ENCODE peak calls at places on chromosomes 6 and 20, in four cellular contexts. O is breast epithelium, Q is fibroblast of pulmonary artery, F is psoas muscle. E is an unnamed sample.

GRCh38 chr6:157760589-157761330 is 62.3 kb upstream of the SNX9 start:
- DNase-seq in F (no peak), O (no peak), Q (peak; percentile 93), E (peak; percentile 73)

GRCh38 chr6:8017276-8017701 is 46.9 kb downstream of the BLOC1S5 start:
- DNase-seq in Q (no peak), O (no peak), F (no peak), E (peak; percentile 18)

GRCh38 chr20:22999756-23000155 is 35.4 kb upstream of the SSTR4 start:
- DNase-seq in F (no peak), Q (no peak), O (no peak), E (no peak)

GRCh38 chr20:402496-402885 is 5.6 kb upstream of the RBCK1 start:
- DNase-seq in O (no peak), F (no peak), Q (no peak), E (no peak)

GRCh38 chr6:141956868-141957267 is 175.9 kb upstream of the GJE1 start:
- DNase-seq in O (no peak), F (no peak), Q (no peak), E (no peak)

GRCh38 chr6:2641044-2641673 is 109.6 kb downstream of the MYLK4 start:
- DNase-seq in Q (no peak), O (no peak), F (no peak), E (no peak)

GRCh38 chr20:25538838-25539665 is 46.3 kb downstream of the NINL start:
- DNase-seq in F (no peak), Q (no peak), O (no peak), E (no peak)

GRCh38 chr6:106084106-106084963 is 1.8 kb upstream of the PRDM1 start:
- DNase-seq in Q (peak; percentile 69), O (no peak), F (no peak), E (peak; percentile 90)

GRCh38 chr6:52076791-52077179 is 10.6 kb downstream of the PKHD1 start:
- DNase-seq in O (no peak), Q (no peak), F (no peak), E (no peak)

GRCh38 chr6:157790548-157791160 is 32.4 kb upstream of the SNX9 start:
- DNase-seq in Q (no peak), O (no peak), F (no peak), E (no peak)

GRCh38 chr20:46215913-46216707 is 92.2 kb downstream of the CDH22 start:
- DNase-seq in F (peak; percentile 39), O (no peak), Q (peak; percentile 16), E (peak; percentile 32)

GRCh38 chr20:37356387-37356786 is 10.4 kb downstream of the SRC start:
- DNase-seq in F (peak; percentile 68), Q (peak; percentile 39), O (peak; percentile 76), E (peak; percentile 64)

GRCh38 chr6:159075506-159076100 is 30.8 kb upstream of the TAGAP start:
- DNase-seq in F (no peak), O (no peak), Q (no peak), E (no peak)
- TF ChIP-seq CTCF in F (no peak), O (no peak), Q (no peak), E (no peak)

GRCh38 chr6:27619436-27619835 is 146.5 kb upstream of the ZNF184 start:
- DNase-seq in F (no peak), Q (no peak), O (no peak), E (no peak)

GRCh38 chr6:27611451-27611850 is 138.5 kb upstream of the ZNF184 start:
- DNase-seq in O (no peak), Q (no peak), F (no peak), E (no peak)

GRCh38 chr6:27617046-27617687 is 144.3 kb upstream of the ZNF184 start:
- DNase-seq in F (no peak), Q (peak; percentile 47), O (no peak), E (no peak)

GRCh38 chr6:27617700-27618689 is 145.1 kb upstream of the ZNF184 start:
- DNase-seq in O (no peak), F (no peak), Q (peak; percentile 62), E (peak; percentile 66)

GRCh38 chr6:27616313-27617045 is 143.6 kb upstream of the ZNF184 start:
- DNase-seq in O (no peak), F (no peak), Q (no peak), E (no peak)
- H3K4me3 ChIP-seq in O (peak overlapping the region; percentile 48), F (no peak overlapping the region), Q (peak overlapping the region; percentile 62), E (peak overlapping the region; percentile 62)

GRCh38 chr6:43575772-43576551 is at the start of the genes POLH and XPO5:
- DNase-seq in F (peak; percentile 94), O (peak; percentile 86), Q (peak; percentile 93), E (peak; percentile 93)
- TF ChIP-seq CTCF in F (peak; percentile 25), O (no peak), Q (no peak), E (no peak)

GRCh38 chr6:73694711-73695411 is 1.1 kb upstream of the CD109 start:
- DNase-seq in Q (peak; percentile 56), F (no peak), O (no peak), E (peak; percentile 62)
- H3K4me3 ChIP-seq in Q (peak overlapping the region; percentile 57), F (peak overlapping the region; percentile 74), O (peak overlapping the region; percentile 82), E (peak overlapping the region; percentile 73)

DNA sequence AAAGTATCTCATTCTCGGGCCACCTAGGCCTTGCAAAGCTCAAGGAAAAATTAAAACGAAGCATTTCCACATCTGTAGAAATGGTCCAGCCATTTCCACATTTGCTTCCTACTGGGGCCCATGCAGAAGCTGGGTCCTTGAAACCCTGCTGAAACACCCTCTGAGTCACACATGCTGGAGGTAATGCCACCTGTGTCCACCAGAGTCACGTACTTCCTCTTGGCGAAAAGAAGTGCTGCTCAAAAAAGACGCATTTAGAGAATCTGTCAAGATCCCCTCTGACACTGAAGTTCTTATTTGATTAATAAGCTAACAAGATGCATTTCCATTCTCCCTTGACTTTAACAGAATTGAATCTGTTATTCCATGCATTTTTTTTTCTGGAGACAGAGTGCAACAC is 423.2 kb downstream of the PREX1 start:
- DNase-seq in F (no peak), O (no peak), Q (no peak), E (no peak)
- TF ChIP-seq CTCF in F (no peak), O (no peak), Q (no peak), E (no peak)

GRCh38 chr20:62920039-62920645 is 6.2 kb downstream of the DIDO1 start:
- DNase-seq in F (no peak), O (no peak), Q (no peak), E (no peak)
- H3K4me3 ChIP-seq in F (no peak overlapping the region), O (no peak overlapping the region), Q (no peak overlapping the region), E (no peak overlapping the region)

GRCh38 chr20:61045876-61046585 is 206.0 kb upstream of the CDH4 start:
- DNase-seq in F (peak; percentile 26), Q (no peak), O (no peak), E (no peak)

GRCh38 chr20:61045091-61045490 is 207.0 kb upstream of the CDH4 start:
- DNase-seq in O (no peak), F (no peak), Q (no peak), E (no peak)

GRCh38 chr20:61043681-61044080 is 208.4 kb upstream of the CDH4 start:
- DNase-seq in Q (no peak), O (no peak), F (no peak), E (no peak)

GRCh38 chr20:61042501-61043385 is 209.3 kb upstream of the CDH4 start:
- DNase-seq in F (no peak), Q (no peak), O (no peak), E (peak; percentile 2)

DNA sequence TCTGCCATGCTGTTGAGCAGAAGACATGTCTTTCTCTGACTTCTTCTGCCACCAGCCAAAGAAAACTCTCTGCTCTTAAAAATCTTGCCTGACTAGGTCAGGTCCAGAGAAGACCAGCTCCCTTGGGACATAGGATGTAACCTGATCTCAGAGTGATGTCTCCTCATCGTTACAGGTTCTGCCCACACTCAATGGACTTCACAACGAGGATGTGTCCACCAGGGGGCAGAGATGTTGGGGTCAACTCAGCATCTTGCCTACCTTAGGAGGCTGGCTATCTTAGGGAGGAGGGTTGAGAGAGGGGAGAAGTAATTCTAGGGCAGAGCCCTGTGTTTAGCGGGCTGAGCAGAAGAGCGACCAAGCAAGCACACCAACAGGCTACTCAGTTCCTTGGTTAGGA is 207.6 kb upstream of the CDH4 start:
- DNase-seq in Q (no peak), O (no peak), F (no peak), E (no peak)
- TF ChIP-seq CTCF in Q (no peak), O (no peak), F (no peak), E (peak; percentile 3)

DNA sequence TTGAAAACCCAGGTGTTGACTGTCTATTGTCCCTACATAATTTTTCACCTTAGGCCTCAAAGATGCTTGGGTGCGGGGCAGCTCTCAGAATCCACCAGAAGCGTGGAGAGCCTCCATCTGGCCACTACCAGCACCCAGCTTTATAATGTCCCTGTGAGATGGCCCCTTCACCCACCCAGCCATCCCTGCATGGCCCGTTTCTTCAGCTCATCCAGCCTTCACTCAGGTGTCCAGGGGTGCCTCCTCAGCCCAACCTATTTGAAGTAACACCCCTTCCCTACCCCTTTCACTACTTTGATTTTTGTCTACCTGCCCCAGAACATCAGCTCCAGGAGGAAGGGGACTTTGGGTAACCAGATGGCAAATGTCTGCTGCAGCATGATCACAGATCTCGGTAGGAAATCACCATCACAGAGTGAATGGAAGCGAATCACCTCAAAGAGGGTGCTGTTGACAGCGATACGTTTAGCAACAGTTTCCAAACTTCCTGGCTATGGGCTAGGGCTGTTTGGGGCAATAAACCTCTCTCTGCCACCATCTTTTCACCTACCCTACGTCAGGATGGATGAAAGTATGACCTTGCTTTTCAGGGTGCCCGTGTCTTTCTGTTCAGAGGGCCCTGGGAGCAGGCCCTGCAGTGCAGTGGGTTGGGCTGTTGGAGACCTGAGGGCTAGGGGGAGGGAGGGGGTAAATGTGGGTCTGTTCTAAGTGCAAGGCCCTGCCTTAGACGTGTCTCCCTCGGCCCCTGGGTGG is 1.2 kb upstream of the SLC17A9 start:
- DNase-seq in Q (no peak), F (no peak), O (no peak), E (no peak)
- H3K4me3 ChIP-seq in Q (no peak overlapping the region), F (no peak overlapping the region), O (no peak overlapping the region), E (no peak overlapping the region)

GRCh38 chr6:33443619-33444504 is 10.5 kb upstream of the ZBTB9 start:
- DNase-seq in Q (no peak), O (no peak), F (no peak), E (no peak)
- TF ChIP-seq CTCF in Q (no peak), O (no peak), F (no peak), E (no peak)

GRCh38 chr20:62217913-62218773 is 1.9 kb downstream of the HRH3 start:
- DNase-seq in O (no peak), Q (no peak), F (no peak), E (no peak)
- H3K4me3 ChIP-seq in O (no peak overlapping the region), Q (no peak overlapping the region), F (no peak overlapping the region), E (no peak overlapping the region)